ENCODE peak calls at places on chromosomes 13 and 19, in seven cellular contexts. P is PC-3, K is fibroblast of lung, Z is SK-N-SH, Q is mammary epithelial cell, N is IMR-90, I is neural progenitor cell. S is an unnamed sample.

GRCh38 chr19:29487432-29487831 is 38.4 kb upstream of the VSTM2B start:
- DNase-seq in K (no peak), I (no peak), Z (no peak), N (no peak), Q (no peak), P (no peak), S (no peak)

GRCh38 chr13:56039992-56040391 is 1100.7 kb upstream of the PRR20A start:
- DNase-seq in K (no peak), N (no peak), Q (no peak), I (no peak), P (no peak), Z (no peak), S (no peak)

GRCh38 chr13:51266642-51267041 is 44.4 kb downstream of the FAM124A start:
- DNase-seq in N (no peak), Z (no peak), I (no peak), Q (no peak), K (no peak), P (no peak), S (no peak)

GRCh38 chr13:105925496-105925895 is 610.0 kb downstream of the EFNB2 start:
- DNase-seq in Q (peak; percentile 98), P (peak; percentile 30), I (no peak), Z (no peak), N (peak; percentile 83), K (peak; percentile 82), S (peak; percentile 81)

GRCh38 chr13:80054806-80055205 is 286.1 kb downstream of the SPRY2 start:
- DNase-seq in Q (peak; percentile 44), K (peak; percentile 56), I (no peak), N (peak; percentile 73), P (no peak), Z (no peak), S (peak; percentile 35)

GRCh38 chr19:17095141-17095919 is 19.8 kb downstream of the MYO9B start:
- DNase-seq in I (no peak), P (no peak), Q (no peak), K (peak; percentile 58), N (peak; percentile 35), Z (no peak), S (peak; percentile 37)

GRCh38 chr19:31126236-31126635 is 223.0 kb downstream of the TSHZ3 start:
- DNase-seq in Z (no peak), N (no peak), K (peak; percentile 69), I (no peak), Q (no peak), P (no peak), S (peak; percentile 58)

GRCh38 chr19:13260883-13261653 is 110.9 kb downstream of the IER2 start:
- DNase-seq in Q (peak; percentile 94), P (peak; percentile 98), K (peak; percentile 88), I (no peak), N (peak; percentile 93), Z (no peak), S (peak; percentile 84)

GRCh38 chr13:18946738-18947137 is 234.9 kb downstream of the TUBA3C start:
- DNase-seq in P (no peak), Q (no peak), K (no peak), N (no peak), I (no peak), Z (no peak), S (no peak)

GRCh38 chr13:96450635-96451034 is 360.7 kb downstream of the HS6ST3 start:
- DNase-seq in P (no peak), Q (no peak), N (no peak), I (no peak), K (no peak), Z (no peak), S (no peak)

GRCh38 chr13:34044660-34045080 is 226.7 kb downstream of the RFC3 start:
- DNase-seq in K (peak; percentile 93), Q (peak; percentile 98), I (no peak), Z (no peak), N (peak; percentile 33), P (peak; percentile 88), S (peak; percentile 92)

GRCh38 chr13:99346328-99347070 is 39.3 kb upstream of the GPR183 start:
- DNase-seq in N (no peak), P (no peak), I (no peak), Z (no peak), K (no peak), Q (no peak), S (no peak)

GRCh38 chr13:79501538-79502232 is 20.7 kb downstream of the NDFIP2 start:
- DNase-seq in K (peak; percentile 75), N (peak; percentile 40), Q (peak; percentile 23), P (peak; percentile 14), I (no peak), Z (no peak), S (peak; percentile 72)

GRCh38 chr13:49604570-49604969 is 19.2 kb upstream of the RCBTB1 start:
- DNase-seq in N (no peak), I (no peak), K (no peak), Q (no peak), Z (no peak), P (no peak), S (no peak)

GRCh38 chr13:24141333-24141910 is 19.1 kb upstream of the SPATA13 start:
- DNase-seq in Z (no peak), I (no peak), K (no peak), N (peak; percentile 33), Q (no peak), P (no peak), S (no peak)

GRCh38 chr13:35530147-35530546 is 53.7 kb upstream of the MAB21L1 start:
- DNase-seq in P (no peak), I (no peak), N (no peak), K (no peak), Q (no peak), Z (peak; percentile 65), S (no peak)

GRCh38 chr19:2923510-2923909 is 21.3 kb downstream of the ZNF77 start:
- DNase-seq in Q (peak; percentile 71), K (peak; percentile 30), Z (no peak), P (peak; percentile 73), I (no peak), N (peak; percentile 45), S (peak; percentile 20)

GRCh38 chr13:48346583-48346982 is 43.0 kb downstream of the RB1 start:
- DNase-seq in Q (no peak), K (no peak), I (no peak), Z (no peak), P (no peak), N (no peak), S (no peak)

GRCh38 chr19:1908364-1908678 is 3.1 kb downstream of the ADAT3 start:
- DNase-seq in N (no peak), I (no peak), Q (no peak), Z (no peak), K (no peak), P (peak; percentile 8), S (no peak)

GRCh38 chr19:1905071-1905862 is at the start of the genes ADAT3 and SCAMP4:
- DNase-seq in P (peak; percentile 95), I (peak; percentile 99), Z (peak; percentile 98), N (peak; percentile 99), Q (peak; percentile 99), K (peak; percentile 99), S (peak; percentile 96)

GRCh38 chr19:1907563-1908363 is 2.6 kb downstream of the ADAT3 start:
- DNase-seq in Z (no peak), P (peak; percentile 78), Q (peak; percentile 49), I (no peak), N (no peak), K (no peak), S (no peak)

GRCh38 chr19:1905863-1906375 is 720 bp downstream of the ADAT3 start:
- DNase-seq in P (no peak), N (no peak), Z (no peak), I (no peak), K (no peak), Q (no peak), S (no peak)

GRCh38 chr19:1906985-1907562 is 1.9 kb downstream of the ADAT3 start:
- DNase-seq in Q (no peak), N (no peak), Z (no peak), K (no peak), I (no peak), P (no peak), S (no peak)
- H3K27ac ChIP-seq in Q (no peak overlapping the region), N (no peak overlapping the region), Z (no peak overlapping the region), K (no peak overlapping the region), I (no peak overlapping the region), P (peak overlapping the region; percentile 78), S (no peak overlapping the region)

GRCh38 chr13:93425411-93425810 is 198.8 kb downstream of the GPC6 start:
- DNase-seq in P (no peak), N (no peak), Q (no peak), K (no peak), Z (no peak), I (no peak), S (no peak)
- H3K9ac ChIP-seq in P (no peak overlapping the region), N (no peak overlapping the region), Q (no peak overlapping the region), K (no peak overlapping the region), Z (no peak overlapping the region), I (no peak overlapping the region), S (no peak overlapping the region)

DNA sequence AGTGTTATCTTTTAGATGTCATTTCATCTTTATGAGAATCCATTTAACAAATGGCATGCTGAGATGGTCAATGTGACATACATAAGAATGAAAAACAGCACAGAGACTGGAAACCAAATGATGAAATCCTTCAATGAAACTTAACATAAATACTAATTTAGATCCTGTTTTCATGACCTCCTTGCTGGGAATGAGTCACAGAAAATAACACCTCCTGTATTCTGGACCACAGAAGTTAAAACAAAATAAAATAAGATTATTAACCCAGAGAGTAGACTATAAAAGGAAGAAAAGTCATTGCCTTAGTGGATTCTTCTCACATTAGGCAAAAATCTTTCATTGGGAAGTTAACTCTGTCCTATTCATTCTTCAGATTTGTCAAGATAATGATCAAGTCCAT is 1.6 kb downstream of the DIAPH3 start:
- DNase-seq in Q (peak; percentile 18), N (peak; percentile 6), Z (no peak), I (no peak), K (peak; percentile 40), P (no peak), S (peak; percentile 30)
- H3K27ac ChIP-seq in Q (peak overlapping the region; percentile 20), N (no peak overlapping the region), Z (no peak overlapping the region), I (no peak overlapping the region), K (no peak overlapping the region), P (no peak overlapping the region), S (peak overlapping the region; percentile 99)

GRCh38 chr19:49488046-49488862 is 846 bp downstream of the RPL13A start:
- DNase-seq in Q (no peak), Z (no peak), P (no peak), K (no peak), I (peak; percentile 85), N (no peak), S (no peak)

GRCh38 chr19:49487277-49488045 is at the start of gene RPL13A:
- DNase-seq in P (peak; percentile 100), Q (peak; percentile 98), N (peak; percentile 99), I (peak; percentile 100), Z (peak; percentile 95), K (peak; percentile 97), S (peak; percentile 93)

GRCh38 chr19:49486232-49486631 is 1.2 kb upstream of the RPL13A start:
- DNase-seq in N (no peak), Q (no peak), P (no peak), K (no peak), I (peak; percentile 0), Z (no peak), S (no peak)

GRCh38 chr19:49488863-49489537 is 1.6 kb downstream of the RPL13A start:
- DNase-seq in N (no peak), I (peak; percentile 16), P (no peak), Q (no peak), Z (no peak), K (no peak), S (no peak)

DNA sequence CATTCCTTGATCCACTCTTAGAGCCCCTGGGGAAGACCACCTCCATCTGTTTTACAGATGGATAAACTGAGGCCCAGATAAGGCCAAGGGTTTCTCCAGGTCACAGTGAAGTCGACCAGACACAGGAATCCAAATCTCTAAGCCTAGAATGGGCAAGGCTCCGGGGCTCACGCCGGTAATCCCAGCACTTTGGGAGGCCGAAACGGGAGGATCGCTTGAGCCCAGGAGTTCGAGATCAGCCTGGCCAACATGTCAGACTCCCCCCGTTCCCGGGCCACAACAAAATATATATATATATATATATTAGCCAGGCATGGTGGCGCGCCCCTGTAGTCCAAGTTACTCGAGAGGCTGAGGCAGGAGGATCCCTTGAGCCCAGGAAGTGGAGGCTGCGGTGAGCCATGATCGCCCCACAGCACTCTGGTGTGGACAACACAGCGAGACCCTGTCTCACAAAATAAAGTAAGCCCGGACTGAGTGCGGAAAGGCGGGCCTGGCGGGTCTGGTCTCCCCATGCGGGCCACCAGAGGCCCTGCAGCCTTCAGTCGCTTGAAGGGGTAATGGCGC is 615 bp upstream of the RPL13A start:
- DNase-seq in N (no peak), Q (no peak), P (no peak), K (no peak), I (no peak), Z (no peak), S (no peak)
- H3K9ac ChIP-seq in N (no peak overlapping the region), Q (no peak overlapping the region), P (peak overlapping the region; percentile 59), K (no peak overlapping the region), I (no peak overlapping the region), Z (no peak overlapping the region), S (no peak overlapping the region)